ENCODE peak calls at places on chromosomes 3 and 15, in five cellular contexts. One of them, this sample, is unnamed.

GRCh38 chr3:58038675-58039302 is 30.6 kb downstream of the FLNB start:
- DNase-seq in fibroblast of lung: peak
- DNase-seq in BJ: no peak
- DNase-seq in GM10248: no peak
- DNase-seq in spleen: peak
- DNase-seq in this sample: no peak

GRCh38 chr15:39787479-39787878 is 4.8 kb upstream of the FSIP1 start:
- DNase-seq in fibroblast of lung: no peak
- DNase-seq in BJ: no peak
- DNase-seq in GM10248: no peak
- DNase-seq in spleen: no peak
- DNase-seq in this sample: no peak

GRCh38 chr3:43584043-43584826 is 37.6 kb downstream of the ANO10 start:
- DNase-seq in fibroblast of lung: peak
- DNase-seq in BJ: no peak
- DNase-seq in GM10248: no peak
- DNase-seq in spleen: no peak
- DNase-seq in this sample: no peak

GRCh38 chr3:138114431-138114918 is 933 bp downstream of the DZIP1L start:
- DNase-seq in fibroblast of lung: peak
- DNase-seq in BJ: no peak
- DNase-seq in GM10248: no peak
- DNase-seq in spleen: no peak
- DNase-seq in this sample: no peak

GRCh38 chr3:23493846-23494245 is 290.7 kb downstream of the UBE2E2 start:
- DNase-seq in fibroblast of lung: no peak
- DNase-seq in BJ: no peak
- DNase-seq in GM10248: no peak
- DNase-seq in spleen: no peak
- DNase-seq in this sample: no peak

GRCh38 chr3:23553353-23553752 is 252.4 kb upstream of the UBE2E1 start:
- DNase-seq in fibroblast of lung: no peak
- DNase-seq in BJ: no peak
- DNase-seq in GM10248: peak
- DNase-seq in spleen: no peak
- DNase-seq in this sample: no peak

GRCh38 chr15:52140646-52141045 is 28.1 kb upstream of the BCL2L10 start:
- DNase-seq in fibroblast of lung: no peak
- DNase-seq in BJ: no peak
- DNase-seq in GM10248: no peak
- DNase-seq in spleen: no peak
- DNase-seq in this sample: no peak

GRCh38 chr3:14550651-14551611 is 10.8 kb upstream of the GRIP2 start:
- DNase-seq in fibroblast of lung: peak
- DNase-seq in BJ: no peak
- DNase-seq in GM10248: no peak
- DNase-seq in spleen: peak
- DNase-seq in this sample: no peak

GRCh38 chr15:43439268-43439667 is 53.7 kb downstream of the TP53BP1 start:
- DNase-seq in fibroblast of lung: no peak
- DNase-seq in BJ: no peak
- DNase-seq in GM10248: no peak
- DNase-seq in spleen: no peak
- DNase-seq in this sample: no peak

GRCh38 chr3:161558256-161558655 is 61.6 kb downstream of the OTOL1 start:
- DNase-seq in fibroblast of lung: peak
- DNase-seq in BJ: no peak
- DNase-seq in GM10248: no peak
- DNase-seq in spleen: no peak
- DNase-seq in this sample: no peak

GRCh38 chr3:3664916-3665315 is 134.3 kb upstream of the LRRN1 start:
- DNase-seq in fibroblast of lung: peak
- DNase-seq in BJ: no peak
- DNase-seq in GM10248: no peak
- DNase-seq in spleen: no peak
- DNase-seq in this sample: no peak

GRCh38 chr3:129424185-129424841 is 4.1 kb downstream of the EFCAB12 start:
- DNase-seq in fibroblast of lung: no peak
- DNase-seq in BJ: no peak
- DNase-seq in GM10248: no peak
- DNase-seq in spleen: no peak
- DNase-seq in this sample: no peak

GRCh38 chr3:124688580-124689454 is 41.4 kb upstream of the UMPS start:
- DNase-seq in fibroblast of lung: peak
- DNase-seq in BJ: no peak
- DNase-seq in GM10248: peak
- DNase-seq in spleen: peak
- DNase-seq in this sample: peak

GRCh38 chr3:73592154-73592877 is 32.4 kb downstream of the PDZRN3 start:
- DNase-seq in fibroblast of lung: no peak
- DNase-seq in BJ: no peak
- DNase-seq in GM10248: no peak
- DNase-seq in spleen: no peak
- DNase-seq in this sample: no peak

GRCh38 chr3:76345878-76346277 is 560.5 kb upstream of the ZNF717 start:
- DNase-seq in fibroblast of lung: no peak
- DNase-seq in BJ: no peak
- DNase-seq in GM10248: no peak
- DNase-seq in spleen: no peak
- DNase-seq in this sample: no peak

GRCh38 chr3:15958692-15959433 is 161.1 kb upstream of the ANKRD28 start:
- DNase-seq in fibroblast of lung: peak
- DNase-seq in BJ: no peak
- DNase-seq in GM10248: no peak
- DNase-seq in spleen: no peak
- DNase-seq in this sample: no peak

GRCh38 chr15:42504631-42505030 is 9.2 kb downstream of the SNAP23 start:
- DNase-seq in fibroblast of lung: peak
- DNase-seq in BJ: no peak
- DNase-seq in GM10248: no peak
- DNase-seq in spleen: no peak
- DNase-seq in this sample: no peak

GRCh38 chr3:2838533-2839157 is 271.5 kb downstream of the IL5RA start:
- DNase-seq in fibroblast of lung: no peak
- DNase-seq in BJ: no peak
- DNase-seq in GM10248: no peak
- DNase-seq in spleen: no peak
- DNase-seq in this sample: no peak

GRCh38 chr3:181210275-181210674 is 220.7 kb upstream of the DNAJC19 start:
- DNase-seq in fibroblast of lung: peak
- DNase-seq in BJ: no peak
- DNase-seq in GM10248: no peak
- DNase-seq in spleen: no peak
- DNase-seq in this sample: no peak
- TF ChIP-seq CTCF in fibroblast of lung: no peak
- TF ChIP-seq CTCF in BJ: no peak
- TF ChIP-seq CTCF in GM10248: no peak
- TF ChIP-seq CTCF in spleen: no peak
- TF ChIP-seq CTCF in this sample: peak

GRCh38 chr3:165346503-165346902 is 150.3 kb upstream of the SLITRK3 start:
- DNase-seq in fibroblast of lung: no peak
- DNase-seq in BJ: no peak
- DNase-seq in GM10248: no peak
- DNase-seq in spleen: no peak
- DNase-seq in this sample: no peak
- TF ChIP-seq CTCF in fibroblast of lung: no peak
- TF ChIP-seq CTCF in BJ: no peak
- TF ChIP-seq CTCF in GM10248: no peak
- TF ChIP-seq CTCF in spleen: no peak
- TF ChIP-seq CTCF in this sample: no peak

DNA sequence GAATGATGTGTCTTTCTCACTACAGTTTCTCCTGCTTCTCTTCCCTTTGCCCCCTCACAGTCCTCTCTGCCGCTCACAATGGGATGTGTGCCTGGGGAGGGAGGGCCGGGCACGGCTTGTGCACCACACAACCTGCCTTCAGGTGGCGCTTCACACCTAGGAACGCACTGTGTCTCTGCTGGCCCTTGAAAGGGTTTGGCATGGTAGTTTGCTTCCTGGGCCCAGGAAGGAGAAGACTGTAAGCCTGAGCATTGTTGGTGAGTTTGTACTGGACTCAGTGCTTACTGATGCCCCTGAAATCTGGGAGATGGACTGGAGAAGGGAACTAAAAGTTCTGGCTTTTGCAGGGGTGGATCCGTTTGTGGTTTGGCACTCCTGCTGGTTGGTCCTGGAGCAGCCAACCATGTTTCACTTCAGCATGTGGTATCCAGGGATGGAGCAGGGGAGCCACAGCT is 9.2 kb downstream of the ALPK3 start:
- DNase-seq in fibroblast of lung: peak
- DNase-seq in BJ: no peak
- DNase-seq in GM10248: peak
- DNase-seq in spleen: no peak
- DNase-seq in this sample: peak
- TF ChIP-seq CTCF in fibroblast of lung: no peak
- TF ChIP-seq CTCF in BJ: peak
- TF ChIP-seq CTCF in GM10248: peak
- TF ChIP-seq CTCF in spleen: no peak
- TF ChIP-seq CTCF in this sample: no peak

GRCh38 chr3:107542665-107543064 is 19.9 kb downstream of the BBX start:
- DNase-seq in fibroblast of lung: no peak
- DNase-seq in BJ: no peak
- DNase-seq in GM10248: no peak
- DNase-seq in spleen: no peak
- DNase-seq in this sample: no peak

GRCh38 chr3:107545680-107546120 is 22.9 kb downstream of the BBX start:
- DNase-seq in fibroblast of lung: peak
- DNase-seq in BJ: no peak
- DNase-seq in GM10248: no peak
- DNase-seq in spleen: no peak
- DNase-seq in this sample: no peak

GRCh38 chr3:107548601-107549000 is 25.8 kb downstream of the BBX start:
- DNase-seq in fibroblast of lung: no peak
- DNase-seq in BJ: no peak
- DNase-seq in GM10248: no peak
- DNase-seq in spleen: no peak
- DNase-seq in this sample: no peak

GRCh38 chr3:107540857-107541256 is 18.1 kb downstream of the BBX start:
- DNase-seq in fibroblast of lung: no peak
- DNase-seq in BJ: no peak
- DNase-seq in GM10248: no peak
- DNase-seq in spleen: no peak
- DNase-seq in this sample: no peak

GRCh38 chr3:107543666-107544065 is 20.9 kb downstream of the BBX start:
- DNase-seq in fibroblast of lung: peak
- DNase-seq in BJ: no peak
- DNase-seq in GM10248: no peak
- DNase-seq in spleen: no peak
- DNase-seq in this sample: no peak
- TF ChIP-seq CTCF in fibroblast of lung: no peak
- TF ChIP-seq CTCF in BJ: peak
- TF ChIP-seq CTCF in GM10248: no peak
- TF ChIP-seq CTCF in spleen: no peak
- TF ChIP-seq CTCF in this sample: no peak

DNA sequence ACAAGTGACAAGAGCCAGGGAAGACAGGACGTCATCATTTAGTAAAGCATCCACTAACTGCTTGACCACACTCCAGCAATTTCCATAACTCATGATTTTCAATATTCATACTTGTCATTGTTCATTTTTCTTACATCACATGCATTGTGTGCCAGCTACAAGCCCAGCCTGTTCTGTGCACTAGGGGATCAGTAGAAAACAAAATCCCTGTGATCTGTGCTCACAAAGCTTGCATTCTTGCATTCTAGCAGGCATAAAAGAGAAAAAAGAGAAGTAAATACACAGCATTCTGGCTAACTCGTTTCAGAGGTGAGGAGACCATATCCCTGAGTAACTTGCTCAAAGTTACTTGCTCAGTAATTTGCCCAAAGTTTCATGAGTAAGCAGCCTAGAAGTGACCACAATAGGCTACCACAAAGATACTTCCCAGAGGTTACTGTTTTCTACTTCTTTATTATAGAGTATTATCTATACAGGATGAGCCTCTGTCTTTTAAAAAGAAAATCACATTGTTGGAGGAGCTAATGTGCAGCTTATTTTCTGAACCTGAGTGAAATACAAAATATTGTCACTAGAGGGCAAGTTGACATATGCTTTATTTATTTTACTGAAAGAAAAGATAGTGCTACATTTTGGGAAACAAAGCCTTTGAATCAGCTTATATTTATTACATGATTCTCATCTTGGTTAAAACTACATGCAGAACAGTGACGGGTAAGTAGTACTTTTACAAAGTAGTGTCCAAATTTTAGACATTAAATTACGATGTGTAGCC is 701.4 kb upstream of the LMCD1 start:
- DNase-seq in fibroblast of lung: peak
- DNase-seq in BJ: no peak
- DNase-seq in GM10248: no peak
- DNase-seq in spleen: no peak
- DNase-seq in this sample: no peak
- TF ChIP-seq CTCF in fibroblast of lung: no peak
- TF ChIP-seq CTCF in BJ: no peak
- TF ChIP-seq CTCF in GM10248: no peak
- TF ChIP-seq CTCF in spleen: no peak
- TF ChIP-seq CTCF in this sample: no peak

GRCh38 chr15:77546870-77547269 is 85.8 kb downstream of the LINGO1 start:
- DNase-seq in fibroblast of lung: no peak
- DNase-seq in BJ: no peak
- DNase-seq in GM10248: no peak
- DNase-seq in spleen: no peak
- DNase-seq in this sample: no peak
- TF ChIP-seq CTCF in fibroblast of lung: no peak
- TF ChIP-seq CTCF in BJ: no peak
- TF ChIP-seq CTCF in GM10248: no peak
- TF ChIP-seq CTCF in spleen: no peak
- TF ChIP-seq CTCF in this sample: no peak

This sample was measured in tibial nerve.